ENCODE peak calls at places on chromosomes 12 and 14, in four cellular contexts. F is AG09319; L is activated CD4-positive, alpha-beta T cell treated with anti-CD3 and anti-CD28 coated beads, Interleukin-2, amount 50 U/mL, for 4 hours; Q is fibroblast of lung. U is an unnamed sample.

GRCh38 chr12:107955966-107956643 is 173.0 kb upstream of the WSCD2 start:
- DNase-seq in L (no peak), Q (no peak), F (no peak), U (no peak)

GRCh38 chr12:45981075-45981837 is 9.1 kb downstream of the SCAF11 start:
- DNase-seq in Q (no peak), L (no peak), F (no peak), U (no peak)

GRCh38 chr12:65922077-65922476 is 97.8 kb downstream of the HMGA2 start:
- DNase-seq in Q (no peak), L (no peak), F (no peak), U (no peak)

GRCh38 chr14:48726080-48726642 is 860.0 kb downstream of the RPS29 start:
- DNase-seq in L (no peak), F (no peak), Q (peak; percentile 84), U (no peak)

GRCh38 chr12:51017452-51017851 is 8.7 kb downstream of the SLC11A2 start:
- DNase-seq in L (no peak), Q (no peak), F (no peak), U (no peak)

GRCh38 chr12:24424889-24425600 is 475.6 kb upstream of the SOX5 start:
- DNase-seq in L (no peak), Q (peak; percentile 18), F (no peak), U (no peak)

GRCh38 chr12:9867531-9867930 is 1.6 kb downstream of the CLEC2B start:
- DNase-seq in L (no peak), F (no peak), Q (no peak), U (no peak)

GRCh38 chr14:74508844-74509428 is 15.4 kb downstream of the ISCA2 start:
- DNase-seq in Q (no peak), L (no peak), F (no peak), U (no peak)

GRCh38 chr14:54187439-54187838 is 209.4 kb upstream of the CDKN3 start:
- DNase-seq in L (no peak), F (no peak), Q (no peak), U (no peak)

GRCh38 chr14:98122527-98122926 is 1149.5 kb downstream of the BCL11B start:
- DNase-seq in L (no peak), Q (no peak), F (no peak), U (no peak)

GRCh38 chr14:29814153-29815057 is 113.2 kb downstream of the PRKD1 start:
- DNase-seq in Q (peak; percentile 70), F (no peak), L (no peak), U (peak; percentile 11)

GRCh38 chr14:54805521-54806322 is 96.9 kb downstream of the GCH1 start:
- DNase-seq in F (peak; percentile 52), L (peak; percentile 70), Q (peak; percentile 65), U (no peak)

GRCh38 chr12:66002812-66003211 is 127.7 kb downstream of the LLPH start:
- DNase-seq in F (no peak), Q (no peak), L (no peak), U (no peak)

GRCh38 chr14:56846970-56847928 is 37.0 kb upstream of the OTX2 start:
- DNase-seq in F (no peak), L (no peak), Q (no peak), U (no peak)

U was measured in NCI-H774.